ENCODE peak calls at places on chromosomes 5 and 9, in eight cellular contexts. Q is CD8-positive, alpha-beta T cell; K is CD4-positive, alpha-beta T cell; S is ascending aorta; R is pancreas; Z is cardiac muscle cell; I is brain microvascular endothelial cell; U is left ventricle myocardium inferior. F is an unnamed sample.

GRCh38 chr9:95134457-95134881 is 183.0 kb downstream of the FANCC start:
- DNase-seq in Q (no peak), K (no peak), S (no peak), R (no peak), Z (no peak), I (no peak), U (no peak), F (no peak)

GRCh38 chr5:177405805-177406204 is 3.6 kb downstream of the F12 start:
- DNase-seq in Q (no peak), K (no peak), S (no peak), R (no peak), Z (no peak), I (no peak), U (peak), F (no peak)

GRCh38 chr5:118606940-118607339 is 381.4 kb downstream of the DTWD2 start:
- DNase-seq in Q (no peak), K (no peak), S (no peak), R (no peak), Z (no peak), I (no peak), U (no peak), F (no peak)

GRCh38 chr5:126917918-126918623 is 112.3 kb downstream of the MARCHF3 start:
- DNase-seq in Q (no peak), K (no peak), S (no peak), R (no peak), Z (peak), I (peak), U (no peak), F (no peak)

GRCh38 chr5:82635561-82636288 is 357.6 kb upstream of the RPS23 start:
- DNase-seq in Q (no peak), K (no peak), S (no peak), R (peak), Z (no peak), I (peak), U (no peak), F (no peak)

GRCh38 chr9:20980713-20981481 is 50.5 kb downstream of the HACD4 start:
- DNase-seq in Q (no peak), K (no peak), S (no peak), R (no peak), Z (peak), I (peak), U (no peak), F (no peak)

GRCh38 chr5:115894342-115894741 is 52.6 kb downstream of the AP3S1 start:
- DNase-seq in Q (no peak), K (no peak), S (no peak), R (no peak), Z (no peak), I (no peak), U (no peak), F (no peak)

GRCh38 chr5:173562451-173562850 is 54.0 kb downstream of the BOD1 start:
- DNase-seq in Q (no peak), K (no peak), S (no peak), R (no peak), Z (no peak), I (no peak), U (no peak), F (no peak)

GRCh38 chr5:89437450-89438435 is 554.8 kb upstream of the MEF2C start:
- DNase-seq in Q (no peak), K (no peak), S (no peak), R (no peak), Z (no peak), I (peak), U (no peak), F (no peak)

GRCh38 chr9:20070336-20070735 is 281.5 kb upstream of the SLC24A2 start:
- DNase-seq in Q (no peak), K (no peak), S (no peak), R (no peak), Z (no peak), I (no peak), U (no peak), F (no peak)

GRCh38 chr9:85212887-85213286 is 528.9 kb downstream of the AGTPBP1 start:
- DNase-seq in Q (no peak), K (no peak), S (no peak), R (no peak), Z (peak), I (peak), U (no peak), F (no peak)

GRCh38 chr9:1712861-1713260 is 302.3 kb upstream of the SMARCA2 start:
- DNase-seq in Q (no peak), K (no peak), S (no peak), R (no peak), Z (no peak), I (no peak), U (no peak), F (no peak)

GRCh38 chr5:16916262-16916878 is 19.7 kb downstream of the MYO10 start:
- DNase-seq in Q (no peak), K (no peak), S (no peak), R (no peak), Z (peak), I (peak), U (no peak), F (no peak)

GRCh38 chr5:130541617-130542221 is 623.3 kb downstream of the HINT1 start:
- DNase-seq in Q (no peak), K (no peak), S (no peak), R (no peak), Z (peak), I (peak), U (no peak), F (no peak)

GRCh38 chr5:177133845-177134652 is 476 bp downstream of the NSD1 start:
- DNase-seq in Q (peak), K (no peak), S (no peak), R (peak), Z (peak), I (no peak), U (peak), F (no peak)

GRCh38 chr9:34375901-34376595 is 650 bp downstream of the MYORG start:
- DNase-seq in Q (no peak), K (peak), S (peak), R (peak), Z (no peak), I (no peak), U (peak), F (no peak)

GRCh38 chr5:8633706-8634105 is 764.8 kb downstream of the MTRR start:
- DNase-seq in Q (no peak), K (no peak), S (no peak), R (no peak), Z (peak), I (peak), U (no peak), F (no peak)

GRCh38 chr5:85049020-85049419 is 664.3 kb upstream of the EDIL3 start:
- DNase-seq in Q (no peak), K (no peak), S (no peak), R (no peak), Z (peak), I (peak), U (no peak), F (no peak)
- TF ChIP-seq CTCF in Q (no peak), K (no peak), S (no peak), R (no peak), Z (peak), I (peak), U (peak), F (no peak)

GRCh38 chr9:130713286-130713975 is 19.9 kb downstream of the EXOSC2 start:
- DNase-seq in Q (no peak), K (peak), S (peak), R (no peak), Z (peak), I (no peak), U (no peak), F (no peak)

GRCh38 chr9:130712564-130713285 is 19.1 kb downstream of the EXOSC2 start:
- DNase-seq in Q (peak), K (peak), S (peak), R (peak), Z (peak), I (peak), U (peak), F (peak)

GRCh38 chr9:130718576-130718975 is 25.0 kb downstream of the EXOSC2 start:
- DNase-seq in Q (no peak), K (no peak), S (no peak), R (no peak), Z (no peak), I (no peak), U (no peak), F (no peak)

GRCh38 chr9:130714586-130715110 is 21.1 kb downstream of the EXOSC2 start:
- DNase-seq in Q (no peak), K (no peak), S (no peak), R (no peak), Z (no peak), I (no peak), U (no peak), F (no peak)

DNA sequence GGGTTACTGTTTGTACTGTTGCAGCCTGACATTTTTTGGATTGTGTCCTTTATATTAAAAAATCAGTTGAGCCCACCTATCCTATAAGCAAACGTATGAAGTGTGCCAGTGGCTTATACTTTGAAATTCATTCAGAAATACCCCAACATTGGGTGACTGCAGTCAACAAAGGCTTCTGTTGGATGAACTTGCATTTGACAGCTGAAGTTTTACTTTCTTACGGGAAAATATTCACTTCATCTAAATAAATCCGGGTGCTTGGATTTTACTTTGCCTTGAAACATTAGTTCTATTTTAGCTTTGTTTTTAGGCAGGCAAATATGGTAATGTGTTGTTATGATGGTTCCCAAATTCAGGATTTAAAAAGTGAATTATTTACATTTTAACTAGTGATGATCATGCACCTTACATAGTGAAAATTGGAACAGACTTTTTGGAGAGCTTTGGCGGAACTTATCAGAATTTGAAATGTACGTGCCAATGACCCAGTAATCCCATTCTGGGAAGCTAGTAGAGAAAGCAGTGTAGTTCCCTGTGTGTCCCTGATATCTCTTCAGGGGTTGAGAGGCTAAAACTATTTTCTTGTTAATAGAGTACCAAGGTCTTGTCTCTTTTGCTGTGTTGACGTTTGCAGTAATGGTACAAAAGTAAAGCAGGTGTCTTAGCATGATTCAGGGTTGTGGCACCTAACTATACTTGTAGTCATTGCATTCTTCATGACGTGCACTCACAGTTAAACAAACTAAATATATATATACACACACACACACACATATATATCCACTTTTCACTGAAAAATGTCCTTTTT is 21.9 kb downstream of the EXOSC2 start:
- DNase-seq in Q (no peak), K (no peak), S (no peak), R (no peak), Z (no peak), I (no peak), U (no peak), F (no peak)
- H3K27ac ChIP-seq in Q (no peak), K (no peak), S (peak), R (no peak), Z (peak), I (peak), U (peak), F (peak)

DNA sequence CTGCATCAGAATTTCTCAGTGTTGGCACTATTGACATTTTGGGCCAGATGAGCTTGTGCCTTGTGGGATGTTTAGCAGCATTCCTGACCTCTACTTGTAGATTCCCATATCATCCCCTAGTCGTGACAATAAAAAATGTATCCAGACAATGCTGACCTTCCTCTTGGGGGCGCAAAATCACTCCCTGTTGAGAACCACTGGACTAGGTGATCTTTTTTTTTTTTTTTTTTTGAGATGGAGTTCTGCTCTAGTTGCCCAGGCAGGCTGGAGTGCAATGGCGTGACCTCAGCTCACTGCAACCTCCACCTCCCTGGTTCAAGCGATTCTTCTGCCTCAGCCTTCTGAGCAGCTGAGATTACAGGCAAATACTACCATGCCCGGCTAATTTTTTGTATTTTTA is 22.6 kb downstream of the STXBP1 start:
- DNase-seq in Q (no peak), K (no peak), S (no peak), R (no peak), Z (no peak), I (no peak), U (no peak), F (no peak)
- TF ChIP-seq CTCF in Q (no peak), K (no peak), S (no peak), R (no peak), Z (no peak), I (no peak), U (no peak), F (no peak)

DNA sequence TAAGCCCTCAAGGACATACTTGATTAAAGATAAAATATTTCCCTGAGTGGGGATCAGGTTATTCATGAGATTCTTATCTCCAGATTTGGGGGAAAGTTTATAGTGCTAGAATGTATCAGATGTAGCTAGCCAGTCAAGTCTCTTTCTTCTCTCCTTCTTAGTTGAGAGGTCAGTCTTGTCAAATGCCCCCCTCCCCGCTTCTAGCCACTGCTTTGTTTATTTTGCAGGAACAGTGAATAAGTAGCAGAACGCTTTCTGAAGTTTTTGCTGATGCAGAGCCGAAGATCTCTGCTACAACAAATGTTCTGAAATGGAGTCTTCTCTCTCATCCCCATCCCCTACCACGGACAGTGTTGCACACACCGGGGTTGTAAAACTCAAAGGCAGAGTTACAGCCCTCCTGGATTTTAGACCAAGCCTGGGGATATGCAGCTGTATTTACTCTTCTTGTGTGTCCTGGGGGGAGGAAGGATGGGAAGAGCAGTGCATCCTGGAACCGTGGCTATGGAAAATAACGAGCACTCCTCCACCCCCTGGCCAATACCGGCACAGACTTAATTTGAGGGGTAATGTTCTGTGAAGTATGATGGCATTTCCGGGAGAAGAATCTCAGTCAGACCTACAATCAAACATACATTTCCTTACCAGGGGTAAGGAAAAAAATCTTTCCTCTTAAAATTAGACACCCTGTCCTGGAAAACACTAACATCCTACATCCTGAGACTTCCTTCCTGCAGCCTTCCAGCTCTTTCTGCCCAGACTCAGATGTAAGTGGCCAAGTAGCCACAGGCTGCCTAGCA is 10.7 kb upstream of the ERMP1 start:
- DNase-seq in Q (no peak), K (no peak), S (no peak), R (no peak), Z (peak), I (no peak), U (no peak), F (no peak)
- H3K27ac ChIP-seq in Q (no peak), K (no peak), S (no peak), R (no peak), Z (no peak), I (no peak), U (peak), F (no peak)

DNA sequence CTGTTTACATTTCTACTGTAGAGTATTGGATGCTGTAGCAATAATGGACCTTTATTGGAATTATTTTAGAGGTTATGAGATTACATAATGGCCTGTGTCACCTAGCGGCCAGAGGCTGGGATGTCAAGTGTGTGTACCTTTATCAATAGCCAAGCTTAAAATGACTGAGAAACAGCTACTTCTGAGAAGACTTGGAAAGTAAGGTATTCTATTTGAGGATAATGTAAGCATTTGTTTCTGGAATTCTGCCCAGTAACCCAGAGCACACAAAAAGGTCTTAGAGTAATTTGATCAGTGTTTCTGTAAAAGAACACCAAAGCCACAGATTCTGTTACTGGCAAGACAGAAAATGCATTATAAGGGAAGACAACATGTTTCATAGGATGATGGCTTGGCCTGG is 116.8 kb downstream of the MACIR start:
- DNase-seq in Q (no peak), K (no peak), S (no peak), R (no peak), Z (peak), I (peak), U (no peak), F (no peak)
- TF ChIP-seq CTCF in Q (no peak), K (no peak), S (no peak), R (no peak), Z (no peak), I (peak), U (no peak), F (no peak)